ENCODE peak calls at places on chromosome 12, in four cellular contexts. O is adipocyte, L is IMR-90, H is lung. I is an unnamed sample.

GRCh38 chr12:41277019-41277770 is 89.1 kb downstream of the PDZRN4 start:
- DNase-seq in O (peak; percentile 72), L (peak; percentile 52), H (no peak), I (no peak)

GRCh38 chr12:41552507-41553047 is 364.5 kb downstream of the PDZRN4 start:
- DNase-seq in O (peak; percentile 0), L (no peak), H (no peak), I (no peak)

GRCh38 chr12:112684742-112685141 is 106.8 kb upstream of the RPH3A start:
- DNase-seq in O (no peak), L (no peak), H (no peak), I (no peak)

GRCh38 chr12:91990525-91990924 is 155.1 kb downstream of the BTG1 start:
- DNase-seq in O (peak; percentile 34), L (peak; percentile 63), H (no peak), I (no peak)

GRCh38 chr12:66003951-66004350 is 126.6 kb downstream of the LLPH start:
- DNase-seq in O (no peak), L (no peak), H (no peak), I (no peak)

GRCh38 chr12:26266881-26267280 is 71.5 kb downstream of the SSPN start:
- DNase-seq in O (no peak), L (no peak), H (no peak), I (no peak)

GRCh38 chr12:72141381-72141780 is 130.8 kb upstream of the TRHDE start:
- DNase-seq in O (peak; percentile 11), L (peak; percentile 28), H (no peak), I (no peak)

GRCh38 chr12:54207539-54208267 is 18.9 kb upstream of the SMUG1 start:
- DNase-seq in O (peak; percentile 77), L (peak; percentile 37), H (peak; percentile 73), I (peak; percentile 89)

GRCh38 chr12:77830952-77831351 is 258 bp downstream of the NAV3 start:
- DNase-seq in O (no peak), L (no peak), H (no peak), I (no peak)

GRCh38 chr12:88993655-88994054 is 358.6 kb downstream of the DUSP6 start:
- DNase-seq in O (peak; percentile 84), L (peak; percentile 83), H (no peak), I (no peak)

GRCh38 chr12:61870658-61871559 is 389.3 kb upstream of the USP15 start:
- DNase-seq in O (no peak), L (no peak), H (no peak), I (no peak)

GRCh38 chr12:75655233-75655879 is 143.9 kb upstream of the KRR1 start:
- DNase-seq in O (no peak), L (no peak), H (no peak), I (no peak)

GRCh38 chr12:68894276-68894855 is 38.6 kb downstream of the CPM start:
- DNase-seq in O (no peak), L (no peak), H (no peak), I (no peak)

GRCh38 chr12:58554522-58555157 is 365.7 kb downstream of the LRIG3 start:
- DNase-seq in O (no peak), L (no peak), H (no peak), I (no peak)

GRCh38 chr12:754871-755562 is 2.6 kb downstream of the WNK1 start:
- DNase-seq in O (peak; percentile 87), L (peak; percentile 81), H (no peak), I (no peak)

GRCh38 chr12:113932411-113933196 is 33.5 kb downstream of the RBM19 start:
- DNase-seq in O (peak; percentile 55), L (peak; percentile 2), H (no peak), I (no peak)

GRCh38 chr12:19801941-19802340 is 362.6 kb downstream of the AEBP2 start:
- DNase-seq in O (no peak), L (no peak), H (no peak), I (no peak)

GRCh38 chr12:85448548-85449139 is 168.6 kb downstream of the ALX1 start:
- DNase-seq in O (peak; percentile 79), L (peak; percentile 9), H (no peak), I (no peak)

GRCh38 chr12:45756666-45757065 is 27.2 kb downstream of the ARID2 start:
- DNase-seq in O (no peak), L (peak; percentile 51), H (no peak), I (no peak)

DNA sequence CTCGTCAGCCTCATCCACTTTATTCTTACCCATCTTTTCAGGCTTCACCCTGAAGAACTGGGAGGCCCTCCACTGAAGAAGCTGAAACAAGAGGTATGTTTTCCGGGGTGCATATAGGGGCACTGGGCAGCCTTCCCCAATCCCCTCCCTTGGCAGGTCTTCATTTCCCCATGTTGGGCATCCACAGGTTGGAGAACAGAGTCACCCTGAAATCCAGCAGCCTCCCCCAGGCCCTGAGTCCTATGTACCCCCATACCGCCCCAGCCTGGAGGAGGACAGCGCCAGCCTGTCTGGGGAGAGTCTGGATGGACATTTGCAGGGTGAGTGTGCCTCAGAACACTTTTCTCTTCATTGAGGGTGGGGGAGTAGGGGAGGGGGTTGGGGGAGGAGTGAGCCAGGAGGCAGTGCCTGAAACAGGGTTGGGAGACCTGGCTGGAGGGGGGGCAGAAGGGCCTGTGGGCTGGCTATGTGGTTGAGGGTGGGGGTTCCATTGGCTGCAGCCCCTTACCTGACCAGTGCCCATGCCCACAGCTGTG is 4.0 kb downstream of the NAB2 start:
- DNase-seq in O (no peak), L (no peak), H (no peak), I (peak; percentile 58)
- H3K36me3 ChIP-seq in O (peaks cover 66% of the 10 kb centered on the region), L (peaks cover 65% of the 10 kb centered on the region), H (peaks cover 11% of the 10 kb centered on the region), I (peaks cover 64% of the 10 kb centered on the region)

GRCh38 chr12:50184261-50184660 is 17.1 kb upstream of the CERS5 start:
- DNase-seq in O (no peak), L (no peak), H (no peak), I (no peak)
- H3K36me3 ChIP-seq in O (peaks cover 72% of the 10 kb centered on the region), L (peaks cover 35% of the 10 kb centered on the region), H (peaks cover 7% of the 10 kb centered on the region), I (peaks cover 30% of the 10 kb centered on the region)

DNA sequence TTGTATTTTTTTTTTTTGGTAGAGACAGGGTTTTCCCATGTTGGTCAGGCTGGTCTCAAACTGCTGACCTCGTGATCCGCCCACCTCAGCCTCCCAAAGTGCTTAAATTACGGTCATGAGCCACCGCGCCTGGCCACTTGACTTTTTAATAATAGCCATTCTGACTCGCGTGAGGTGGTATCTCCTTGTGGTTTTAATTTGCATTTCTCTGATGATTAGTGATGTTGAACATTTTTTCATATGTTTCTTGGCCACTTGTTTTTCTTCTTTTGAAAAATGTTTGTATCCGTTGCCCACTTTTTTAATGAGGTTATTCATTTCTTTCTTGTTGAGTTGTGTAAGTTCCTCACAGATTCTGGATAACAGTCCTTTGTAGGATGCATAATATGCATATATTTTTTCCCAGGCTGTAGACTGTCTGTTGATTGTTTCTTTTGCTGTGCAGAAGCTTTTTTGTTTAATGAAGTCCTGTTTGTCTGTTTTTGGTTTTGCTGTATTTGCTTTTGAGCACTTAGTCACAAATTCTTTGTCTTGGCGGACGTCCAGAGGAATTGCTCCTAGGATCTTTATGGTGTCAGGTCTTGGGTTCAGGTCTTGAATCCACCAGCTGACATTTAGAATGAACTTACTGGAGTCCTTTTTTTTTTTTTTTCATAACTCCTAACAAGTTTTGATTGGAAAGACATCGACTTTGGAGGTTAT is 10.3 kb upstream of the PGAM5 start:
- DNase-seq in O (peak; percentile 19), L (peak; percentile 35), H (no peak), I (no peak)
- H3K36me3 ChIP-seq in O (peaks cover 25% of the 10 kb centered on the region), L (peaks cover 39% of the 10 kb centered on the region), H (peaks cover 4% of the 10 kb centered on the region), I (peaks cover 23% of the 10 kb centered on the region)

DNA sequence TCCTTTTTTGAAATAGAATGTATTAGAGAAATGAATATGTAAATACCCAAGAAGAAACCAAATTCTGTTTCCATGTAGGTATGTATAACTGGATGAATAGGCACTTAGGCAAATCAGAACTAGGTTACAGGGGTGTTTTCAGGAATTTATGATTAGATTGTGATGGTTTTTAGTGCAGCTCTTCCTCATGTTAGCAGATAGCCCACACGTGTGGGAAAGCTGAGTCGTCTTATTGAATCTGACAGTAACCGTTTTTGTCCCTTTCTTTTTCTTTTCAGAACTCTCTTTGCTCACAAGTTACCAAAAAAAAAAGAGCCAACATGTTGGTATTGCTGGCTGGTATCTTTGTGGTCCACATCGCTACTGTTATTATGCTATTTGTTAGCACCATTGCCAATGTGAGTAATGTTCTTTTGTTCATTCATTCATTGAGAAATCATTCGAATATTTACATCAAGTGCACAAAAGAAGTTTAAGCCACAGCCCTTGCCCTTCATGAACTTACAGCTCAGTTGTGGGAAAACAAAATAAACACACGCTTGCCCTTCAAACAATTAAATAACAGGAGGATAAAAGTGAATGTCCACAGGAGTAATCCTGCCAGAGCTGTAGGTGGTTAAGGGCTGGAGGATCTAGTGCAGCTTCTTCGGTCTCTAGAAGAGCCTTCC is 14.8 kb downstream of the EMP1 start:
- DNase-seq in O (no peak), L (peak; percentile 34), H (no peak), I (no peak)
- H3K36me3 ChIP-seq in O (peaks cover 74% of the 10 kb centered on the region), L (peaks cover 33% of the 10 kb centered on the region), H (peaks cover 24% of the 10 kb centered on the region), I (peaks cover 49% of the 10 kb centered on the region)

DNA sequence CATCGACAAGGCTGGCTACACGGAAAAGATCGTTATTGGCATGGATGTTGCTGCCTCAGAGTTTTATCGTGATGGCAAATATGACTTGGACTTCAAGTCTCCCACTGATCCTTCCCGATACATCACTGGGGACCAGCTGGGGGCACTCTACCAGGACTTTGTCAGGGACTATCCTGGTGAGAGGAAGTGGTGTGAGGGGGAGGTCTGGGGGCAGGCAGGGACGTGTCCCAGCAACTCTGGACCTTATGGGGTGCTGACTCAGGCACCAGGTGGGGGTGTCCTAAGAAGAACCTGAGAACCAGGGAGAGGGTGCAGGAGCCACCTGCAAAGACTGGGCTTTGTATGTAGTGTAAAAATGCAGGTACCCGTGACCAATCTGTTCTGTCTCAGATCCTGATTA is 5.2 kb downstream of the ENO2 start:
- DNase-seq in O (no peak), L (no peak), H (no peak), I (no peak)
- H3K36me3 ChIP-seq in O (no peaks in the 10 kb centered on the region), L (peaks cover 53% of the 10 kb centered on the region), H (no peaks in the 10 kb centered on the region), I (peaks cover 5% of the 10 kb centered on the region)

DNA sequence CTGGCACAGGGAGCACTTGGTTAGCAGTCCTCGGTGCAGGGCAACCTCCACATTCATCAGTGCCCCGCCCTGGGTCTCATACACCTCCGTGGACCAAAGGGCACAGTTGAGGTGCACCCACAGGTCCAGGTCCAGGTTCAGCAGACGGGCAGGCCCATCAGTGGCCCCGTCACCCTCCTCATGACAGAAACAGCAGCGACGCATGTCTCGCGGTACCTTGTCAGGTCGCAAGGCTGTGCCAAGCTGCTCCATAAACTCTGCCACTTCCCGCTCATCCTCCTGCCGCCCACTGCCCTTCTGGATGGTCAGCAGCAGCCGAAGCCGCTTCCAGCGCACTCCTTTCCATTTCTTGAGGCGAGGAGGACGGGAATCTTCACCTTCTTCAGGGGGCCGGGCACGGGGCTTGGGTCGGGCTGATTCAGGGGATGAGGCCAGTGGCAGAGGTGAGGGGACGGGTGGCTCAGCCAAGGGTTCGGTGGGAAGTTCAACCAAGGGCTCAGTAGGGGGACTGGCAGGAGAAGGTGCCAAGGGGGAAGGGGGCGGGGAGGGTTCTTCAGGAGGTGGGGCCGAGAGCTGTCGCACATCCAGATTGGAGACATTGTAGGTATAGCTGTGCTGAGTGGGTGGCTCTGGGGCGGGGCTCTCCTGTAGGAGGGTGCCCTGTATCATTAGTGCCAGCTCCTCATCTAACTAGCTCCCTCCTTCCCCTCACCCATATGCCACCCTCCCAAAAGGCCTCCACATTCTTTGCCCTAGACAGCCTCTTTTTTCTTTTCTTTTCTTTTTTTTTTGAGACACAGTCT is 8.3 kb upstream of the PRKAG1 start:
- DNase-seq in O (no peak), L (no peak), H (no peak), I (no peak)
- H3K36me3 ChIP-seq in O (peaks cover 91% of the 10 kb centered on the region), L (peaks cover 84% of the 10 kb centered on the region), H (peaks cover 28% of the 10 kb centered on the region), I (peaks cover 89% of the 10 kb centered on the region)

GRCh38 chr12:95497031-95497430 is 23.1 kb downstream of the METAP2 start:
- DNase-seq in O (no peak), L (no peak), H (no peak), I (no peak)
- H3K36me3 ChIP-seq in O (peaks cover 86% of the 10 kb centered on the region), L (peaks cover 37% of the 10 kb centered on the region), H (peaks cover 32% of the 10 kb centered on the region), I (peaks cover 67% of the 10 kb centered on the region)